ENCODE peak calls at places on chromosomes 16 and 17, in ten cellular contexts. U, R, L, M, S, X, H, E, W and C are unnamed samples. For H3K4me1, the result is how much of the 10 kb centered on the place peaks cover.

GRCh38 chr16:70697601-70698170 is 11.8 kb upstream of the MTSS2 start:
- DNase-seq in L (no peak), S (no peak), X (no peak), H (no peak), U (no peak), E (no peak), W (no peak), R (no peak), M (no peak), C (no peak)

GRCh38 chr17:32953883-32954282 is 25.9 kb downstream of the TMEM98 start:
- DNase-seq in S (no peak), M (no peak), R (no peak), U (no peak), H (no peak), L (no peak), W (no peak), E (no peak), X (no peak), C (no peak)

GRCh38 chr16:11742041-11742535 is 569 bp downstream of the TXNDC11 start:
- DNase-seq in H (peak), W (no peak), S (peak), R (peak), E (peak), L (peak), U (no peak), M (peak), X (peak), C (no peak)

GRCh38 chr17:39543176-39543575 is 64.5 kb downstream of the NEUROD2 start:
- DNase-seq in L (no peak), S (no peak), W (no peak), H (no peak), X (no peak), M (no peak), R (no peak), E (no peak), U (no peak), C (no peak)

GRCh38 chr17:78324391-78325075 is 35.3 kb downstream of the SOCS3 start:
- DNase-seq in U (peak), W (peak), S (peak), H (no peak), M (no peak), R (peak), E (no peak), L (peak), X (peak), C (no peak)

GRCh38 chr16:24071990-24072389 is 184.1 kb upstream of the CACNG3 start:
- DNase-seq in X (no peak), R (no peak), L (no peak), S (no peak), M (no peak), H (no peak), W (no peak), U (no peak), E (no peak), C (no peak)

GRCh38 chr17:77434136-77435114 is 293.7 kb downstream of the SEC14L1 start:
- DNase-seq in S (no peak), M (no peak), U (no peak), W (no peak), E (no peak), H (no peak), X (no peak), L (no peak), R (no peak), C (no peak)

GRCh38 chr17:80034977-80035686 is 540 bp downstream of the TBC1D16 start:
- DNase-seq in E (peak), W (no peak), R (peak), S (no peak), X (peak), U (peak), L (peak), M (peak), H (no peak), C (no peak)

GRCh38 chr17:17350491-17351355 is 47.5 kb downstream of the NT5M start:
- DNase-seq in U (peak), M (peak), W (no peak), S (no peak), R (no peak), L (no peak), H (peak), X (no peak), E (no peak), C (no peak)

GRCh38 chr16:84138824-84139627 is 6.0 kb downstream of the HSDL1 start:
- DNase-seq in L (no peak), M (no peak), H (no peak), E (no peak), W (no peak), S (no peak), X (peak), R (no peak), U (peak), C (no peak)

GRCh38 chr17:40558651-40559015 is 6.6 kb downstream of the CCR7 start:
- DNase-seq in X (no peak), S (no peak), E (no peak), M (no peak), W (no peak), U (no peak), L (no peak), H (no peak), R (peak), C (no peak)
- H3K4me1 ChIP-seq in X (half or more), S (under half), E (half or more), M (under half), W (under half), U (under half), L (under half), H (half or more), R (under half), C (half or more)

DNA sequence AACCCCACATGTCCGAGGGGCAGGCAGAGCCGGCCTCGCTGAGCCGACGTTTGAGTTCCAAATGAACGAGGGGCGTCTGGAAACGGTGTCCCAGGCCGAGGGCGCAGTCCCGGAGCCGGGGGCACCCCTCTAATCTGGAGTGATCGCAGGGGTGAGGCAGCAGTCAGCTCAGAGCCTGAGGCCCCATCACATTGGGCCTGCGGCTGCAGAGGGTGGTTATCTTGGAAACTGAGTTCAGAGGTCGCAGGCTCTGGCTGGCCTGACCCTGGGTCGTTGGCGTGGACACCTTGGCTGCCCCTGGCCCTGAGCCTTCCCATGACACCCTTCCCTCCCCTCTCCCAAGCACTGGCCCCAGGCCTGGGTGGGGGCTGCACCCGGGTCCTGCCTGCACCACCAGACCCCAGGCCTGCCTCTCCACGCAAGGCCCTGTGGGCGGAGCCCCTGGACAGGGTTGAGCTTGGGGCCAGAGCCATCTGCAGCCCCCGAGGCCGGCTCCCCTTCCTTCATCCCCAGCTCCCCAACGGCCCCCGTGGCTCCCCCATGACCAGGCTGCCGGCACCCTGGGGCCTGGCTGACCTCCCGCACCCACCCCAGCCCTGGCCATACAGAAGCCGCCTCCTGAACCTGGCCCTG is 45.6 kb downstream of the ZFPM1 start:
- DNase-seq in W (no peak), S (no peak), M (no peak), X (no peak), U (no peak), E (no peak), L (no peak), H (no peak), R (no peak), C (no peak)
- H3K4me1 ChIP-seq in W (under half), S (under half), M (half or more), X (under half), U (under half), E (under half), L (under half), H (under half), R (under half), C (under half)

GRCh38 chr16:77364770-77365169 is 70.1 kb downstream of the ADAMTS18 start:
- DNase-seq in X (no peak), M (no peak), W (no peak), L (no peak), S (no peak), R (no peak), U (no peak), H (no peak), E (no peak), C (no peak)
- H3K4me1 ChIP-seq in X (under half), M (under half), W (under half), L (under half), S (under half), R (under half), U (under half), H (under half), E (under half), C (under half)

GRCh38 chr16:3857189-3858013 is 23.1 kb downstream of the CREBBP start:
- DNase-seq in U (peak), M (no peak), L (peak), R (no peak), E (no peak), S (no peak), H (no peak), W (no peak), X (no peak), C (no peak)
- H3K4me1 ChIP-seq in U (under half), M (under half), L (under half), R (under half), E (half or more), S (half or more), H (under half), W (under half), X (half or more), C (under half)

GRCh38 chr16:56450901-56451752 is at the start of the genes NUDT21 and OGFOD1:
- DNase-seq in E (peak), R (peak), S (peak), H (peak), U (peak), X (peak), W (peak), L (peak), M (peak), C (peak)
- H3K4me1 ChIP-seq in E (under half), R (under half), S (under half), H (under half), U (under half), X (under half), W (under half), L (under half), M (under half), C (under half)

DNA sequence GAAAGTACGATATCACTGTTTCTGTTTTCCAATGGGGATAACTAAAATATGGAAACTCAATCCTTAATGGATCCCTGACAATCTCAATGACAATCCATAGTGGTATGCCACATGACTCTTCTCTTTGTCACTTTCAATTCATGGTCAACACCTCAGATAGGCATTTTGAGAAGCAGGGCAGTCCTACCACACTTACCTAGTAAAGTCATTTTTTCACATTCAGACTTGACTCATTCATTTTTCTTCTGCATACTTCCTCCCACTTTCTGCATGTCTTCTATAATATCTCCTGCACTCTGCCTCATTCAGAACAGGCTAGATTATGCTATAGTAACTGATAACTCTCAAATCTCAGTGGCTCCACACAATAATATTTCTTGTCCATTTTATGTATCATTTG is 117.5 kb downstream of the FTO start:
- DNase-seq in R (no peak), M (no peak), L (no peak), H (no peak), S (no peak), U (peak), W (no peak), X (no peak), E (no peak), C (no peak)
- H3K4me1 ChIP-seq in R (under half), M (under half), L (under half), H (under half), S (under half), U (under half), W (under half), X (under half), E (under half), C (under half)